ENCODE peak calls at places on chromosomes 12 and 14, in five cellular contexts. R, A, T, X and W are unnamed samples.

GRCh38 chr12:16599081-16599480 is 6.9 kb downstream of the LMO3 start:
- DNase-seq in X (no peak), A (no peak), T (no peak), R (no peak), W (no peak)

GRCh38 chr14:72024043-72024407 is 91.8 kb downstream of the RGS6 start:
- DNase-seq in A (peak; percentile 1), T (peak; percentile 47), R (no peak), X (peak; percentile 45), W (peak; percentile 7)

GRCh38 chr12:121748571-121749265 is 36.2 kb downstream of the TMEM120B start:
- DNase-seq in R (peak; percentile 84), T (peak; percentile 94), X (peak; percentile 96), A (no peak), W (peak; percentile 67)

GRCh38 chr12:108890208-108890607 is 10.3 kb downstream of the DAO start:
- DNase-seq in R (no peak), X (peak; percentile 18), T (no peak), A (no peak), W (peak; percentile 20)

GRCh38 chr12:56522486-56523193 is 1.0 kb downstream of the RBMS2 start:
- DNase-seq in X (peak; percentile 42), A (no peak), R (peak; percentile 9), T (peak; percentile 26), W (peak; percentile 40)

GRCh38 chr12:59404109-59404650 is 191.6 kb upstream of the SLC16A7 start:
- DNase-seq in R (no peak), X (no peak), A (no peak), T (no peak), W (no peak)

GRCh38 chr14:105151131-105151837 is 17.3 kb downstream of the JAG2 start:
- DNase-seq in A (no peak), T (no peak), X (no peak), R (no peak), W (no peak)

GRCh38 chr12:46534442-46534841 is 161.9 kb upstream of the SLC38A2 start:
- DNase-seq in T (no peak), A (no peak), X (no peak), R (no peak), W (no peak)

GRCh38 chr14:33386771-33387170 is 448.1 kb downstream of the NPAS3 start:
- DNase-seq in X (peak; percentile 42), A (no peak), R (no peak), T (peak; percentile 70), W (no peak)

GRCh38 chr14:21066882-21067502 is 3.1 kb upstream of the ARHGEF40 start:
- DNase-seq in T (no peak), A (no peak), X (peak; percentile 28), R (no peak), W (peak; percentile 3)

GRCh38 chr14:67477926-67478915 is 10.3 kb downstream of the TMEM229B start:
- DNase-seq in T (peak; percentile 25), X (no peak), R (no peak), A (no peak), W (no peak)

GRCh38 chr14:67221248-67221981 is 19.8 kb upstream of the PALS1 start:
- DNase-seq in T (peak; percentile 92), R (peak; percentile 89), A (no peak), X (peak; percentile 79), W (peak; percentile 82)

GRCh38 chr12:95804296-95804695 is 13.7 kb upstream of the NTN4 start:
- DNase-seq in X (no peak), A (no peak), T (no peak), R (no peak), W (no peak)

GRCh38 chr14:52862652-52863338 is 71.4 kb upstream of the GNPNAT1 start:
- DNase-seq in X (peak; percentile 94), A (no peak), R (peak; percentile 41), T (peak; percentile 91), W (peak; percentile 61)

GRCh38 chr12:56103066-56103711 is 1.2 kb upstream of the PA2G4 start:
- DNase-seq in R (no peak), X (no peak), T (no peak), A (no peak), W (no peak)

GRCh38 chr12:84643993-84644392 is 268.6 kb downstream of the SLC6A15 start:
- DNase-seq in T (no peak), A (no peak), R (no peak), X (no peak), W (no peak)

GRCh38 chr14:20454359-20454644 is 310 bp downstream of the OSGEP start:
- DNase-seq in R (no peak), T (peak; percentile 84), A (peak; percentile 84), X (no peak), W (no peak)

GRCh38 chr12:8628731-8629130 is 16.1 kb upstream of the AICDA start:
- DNase-seq in X (no peak), R (no peak), A (no peak), T (no peak), W (no peak)

GRCh38 chr12:15600223-15600935 is 188.8 kb downstream of the EPS8 start:
- DNase-seq in X (no peak), R (peak; percentile 37), T (no peak), A (no peak), W (no peak)

GRCh38 chr14:99688629-99689028 is 4.5 kb downstream of the CYP46A1 start:
- DNase-seq in R (no peak), X (no peak), T (no peak), A (no peak), W (no peak)

GRCh38 chr12:59093090-59093489 is 172.8 kb upstream of the LRIG3 start:
- DNase-seq in A (no peak), X (peak; percentile 55), R (peak; percentile 15), T (peak; percentile 69), W (no peak)

GRCh38 chr14:41606249-41607118 is at the start of gene LRFN5:
- DNase-seq in T (peak; percentile 47), R (no peak), X (peak; percentile 46), A (no peak), W (peak; percentile 33)

GRCh38 chr14:51534623-51535022 is 117.1 kb upstream of the FRMD6 start:
- DNase-seq in X (peak; percentile 62), A (no peak), R (peak; percentile 15), T (peak; percentile 44), W (no peak)

GRCh38 chr12:67681145-67681778 is 32.7 kb downstream of the DYRK2 start:
- DNase-seq in A (no peak), R (peak; percentile 94), X (peak; percentile 94), T (peak; percentile 91), W (peak; percentile 95)

GRCh38 chr14:88681755-88682494 is 110.8 kb downstream of the EML5 start:
- DNase-seq in A (no peak), T (no peak), X (no peak), R (no peak), W (no peak)

GRCh38 chr12:68750506-68750905 is 4.5 kb downstream of the SLC35E3 start:
- DNase-seq in T (no peak), R (no peak), X (no peak), A (no peak), W (no peak)

GRCh38 chr14:57712101-57712500 is 153.8 kb downstream of the SLC35F4 start:
- DNase-seq in X (peak; percentile 2), R (no peak), A (no peak), T (no peak), W (no peak)

GRCh38 chr12:111767362-111768158 is 827 bp downstream of the ALDH2 start:
- DNase-seq in X (peak; percentile 23), A (no peak), T (no peak), R (peak; percentile 20), W (no peak)

GRCh38 chr12:52224154-52224553 is 8.9 kb upstream of the KRT7 start:
- DNase-seq in T (peak; percentile 77), A (no peak), X (peak; percentile 60), R (no peak), W (peak; percentile 73)

GRCh38 chr12:121190523-121191031 is 19.4 kb upstream of the P2RX4 start:
- DNase-seq in R (peak; percentile 94), T (peak; percentile 98), A (no peak), X (peak; percentile 95), W (peak; percentile 94)

GRCh38 chr12:625998-626397 is 37.2 kb downstream of the NINJ2 start:
- DNase-seq in X (no peak), R (no peak), T (no peak), A (no peak), W (no peak)

GRCh38 chr12:56469007-56469930 is 891 bp downstream of the SPRYD4 start:
- DNase-seq in T (no peak), X (no peak), A (no peak), R (no peak), W (no peak)

GRCh38 chr14:75649773-75650172 is 10.9 kb downstream of the ERG28 start:
- DNase-seq in T (no peak), X (no peak), R (no peak), A (no peak), W (no peak)

GRCh38 chr12:114096461-114096860 is 130.3 kb upstream of the RBM19 start:
- DNase-seq in R (peak; percentile 87), X (no peak), T (no peak), A (no peak), W (no peak)

GRCh38 chr12:67077617-67078016 is 191.5 kb upstream of the CAND1 start:
- DNase-seq in T (peak; percentile 69), R (no peak), X (peak; percentile 39), A (no peak), W (peak; percentile 70)

GRCh38 chr12:15164997-15165659 is 56.1 kb downstream of the RERG start:
- DNase-seq in T (peak; percentile 69), A (no peak), X (peak; percentile 85), R (no peak), W (no peak)

GRCh38 chr14:100906420-100906819 is 2.9 kb upstream of the RTL1 start:
- DNase-seq in X (no peak), A (no peak), R (no peak), T (no peak), W (no peak)